ENCODE peak calls at places on chromosomes 16 and 17, in ten cellular contexts. Y is NCI-H460; H is T-cell; U is Right ventricle myocardium inferior; O is ascending aorta; E is omental fat pad; C is aorta; G is COR-L47; Q is fibroblast of gingiva; I is effector memory CD4-positive, alpha-beta T cell. P is an unnamed sample.

GRCh38 chr16:265711-266110 is 10.0 kb downstream of the RGS11 start:
- DNase-seq in Y (no peak), H (no peak), U (peak; percentile 32), O (no peak), E (no peak), C (no peak), G (no peak), Q (no peak), I (no peak), P (no peak)

GRCh38 chr17:28747046-28747691 is 3.4 kb downstream of the TRAF4 start:
- DNase-seq in Y (no peak), H (no peak), U (no peak), O (no peak), E (no peak), C (peak; percentile 69), G (no peak), Q (no peak), I (no peak), P (no peak)

GRCh38 chr16:87921236-87921773 is 15.0 kb downstream of the CA5A start:
- DNase-seq in Y (no peak), H (no peak), U (no peak), O (no peak), E (no peak), C (no peak), G (no peak), Q (no peak), I (no peak), P (no peak)

GRCh38 chr16:371729-372521 is 1.6 kb upstream of the MRPL28 start:
- DNase-seq in Y (no peak), H (no peak), U (no peak), O (no peak), E (no peak), C (no peak), G (no peak), Q (no peak), I (no peak), P (no peak)

GRCh38 chr17:19940722-19941464 is 36.7 kb downstream of the AKAP10 start:
- DNase-seq in Y (no peak), H (no peak), U (no peak), O (no peak), E (no peak), C (no peak), G (no peak), Q (peak; percentile 43), I (no peak), P (no peak)

GRCh38 chr16:4733747-4734062 is 366 bp downstream of the ANKS3 start:
- DNase-seq in Y (no peak), H (no peak), U (no peak), O (no peak), E (no peak), C (no peak), G (no peak), Q (no peak), I (no peak), P (no peak)

GRCh38 chr16:6356881-6357280 is 975.8 kb upstream of the RBFOX1 start:
- DNase-seq in Y (no peak), H (no peak), U (no peak), O (no peak), E (no peak), C (no peak), G (no peak), Q (no peak), I (no peak), P (no peak)

GRCh38 chr16:17313085-17313611 is 157.6 kb downstream of the XYLT1 start:
- DNase-seq in Y (no peak), H (no peak), U (no peak), O (no peak), E (no peak), C (peak; percentile 79), G (no peak), Q (no peak), I (no peak), P (no peak)

GRCh38 chr17:44269795-44270320 is 1.9 kb upstream of the SLC4A1 start:
- DNase-seq in Y (no peak), H (no peak), U (peak; percentile 59), O (no peak), E (no peak), C (no peak), G (no peak), Q (no peak), I (no peak), P (no peak)

GRCh38 chr16:995087-995486 is 13.5 kb downstream of the SOX8 start:
- DNase-seq in Y (no peak), H (no peak), U (no peak), O (no peak), E (no peak), C (no peak), G (no peak), Q (peak; percentile 44), I (no peak), P (no peak)

GRCh38 chr17:14790518-14790917 is 474.6 kb downstream of the PMP22 start:
- DNase-seq in Y (no peak), H (no peak), U (no peak), O (no peak), E (no peak), C (no peak), G (no peak), Q (no peak), I (no peak), P (no peak)

GRCh38 chr17:55674107-55674506 is 48.6 kb downstream of the TMEM100 start:
- DNase-seq in Y (peak; percentile 17), H (no peak), U (no peak), O (no peak), E (no peak), C (no peak), G (no peak), Q (peak; percentile 64), I (no peak), P (no peak)

GRCh38 chr17:76586741-76587487 is 1.3 kb upstream of the ST6GALNAC2 start:
- DNase-seq in Y (no peak), H (no peak), U (no peak), O (no peak), E (no peak), C (peak; percentile 51), G (peak; percentile 29), Q (no peak), I (no peak), P (peak; percentile 58)

GRCh38 chr17:66492500-66493123 is 190.2 kb downstream of the PRKCA start:
- DNase-seq in Y (no peak), H (no peak), U (no peak), O (no peak), E (no peak), C (no peak), G (no peak), Q (peak; percentile 53), I (no peak), P (no peak)

GRCh38 chr17:39231587-39232551 is 6.1 kb upstream of the STAC2 start:
- DNase-seq in Y (no peak), H (peak; percentile 69), U (peak; percentile 69), O (no peak), E (no peak), C (peak; percentile 89), G (peak; percentile 15), Q (peak; percentile 31), I (peak; percentile 31), P (no peak)

GRCh38 chr17:37507108-37507507 is 17.4 kb downstream of the DUSP14 start:
- DNase-seq in Y (no peak), H (no peak), U (no peak), O (no peak), E (no peak), C (no peak), G (no peak), Q (no peak), I (no peak), P (no peak)

GRCh38 chr17:82772026-82772425 is 20.2 kb downstream of the TBCD start:
- DNase-seq in Y (peak; percentile 14), H (no peak), U (no peak), O (no peak), E (no peak), C (no peak), G (no peak), Q (peak; percentile 79), I (no peak), P (no peak)

GRCh38 chr16:70691223-70692129 is 5.6 kb upstream of the MTSS2 start:
- DNase-seq in Y (no peak), H (no peak), U (peak; percentile 86), O (peak; percentile 97), E (peak; percentile 54), C (peak; percentile 96), G (no peak), Q (peak; percentile 100), I (no peak), P (peak; percentile 95)

GRCh38 chr16:180921-181667 is 835 bp downstream of the HBQ1 start:
- DNase-seq in Y (peak; percentile 70), H (peak; percentile 87), U (peak; percentile 92), O (peak; percentile 82), E (peak; percentile 64), C (peak; percentile 92), G (peak; percentile 77), Q (peak; percentile 34), I (peak; percentile 69), P (peak; percentile 94)

P was measured in lower leg skin.